ENCODE peak calls at places on chromosomes 3 and 15, in six cellular contexts. T is mesothelial cell of epicardium, V is adrenal gland, L is NB4, Z is progenitor cell of endocrine pancreas, D is fibroblast of lung. R is an unnamed sample.

GRCh38 chr3:109057616-109058015 is 60.3 kb downstream of the MORC1 start:
- DNase-seq in T (no peak), Z (no peak), D (no peak), L (no peak), V (no peak), R (no peak)

GRCh38 chr15:47431501-47431900 is 285.8 kb upstream of the SEMA6D start:
- DNase-seq in L (no peak), D (peak), T (no peak), Z (no peak), V (no peak), R (no peak)

GRCh38 chr3:73228425-73228824 is 167.0 kb downstream of the EBLN2 start:
- DNase-seq in L (no peak), Z (no peak), T (no peak), V (no peak), D (no peak), R (no peak)

GRCh38 chr3:8488436-8488835 is 13.2 kb upstream of the LMCD1 start:
- DNase-seq in Z (no peak), T (no peak), D (no peak), L (no peak), V (no peak), R (no peak)

GRCh38 chr3:50627407-50628051 is 10.6 kb downstream of the MAPKAPK3 start:
- DNase-seq in V (peak), Z (no peak), T (no peak), D (peak), L (peak), R (no peak)

GRCh38 chr15:42456971-42457370 is 34.0 kb downstream of the ZNF106 start:
- DNase-seq in Z (no peak), V (peak), L (peak), D (peak), T (no peak), R (no peak)

GRCh38 chr3:94226058-94226457 is 163.2 kb downstream of the NSUN3 start:
- DNase-seq in L (no peak), T (no peak), D (peak), Z (no peak), V (no peak), R (no peak)

GRCh38 chr3:30357897-30358296 is 248.5 kb upstream of the TGFBR2 start:
- DNase-seq in V (no peak), T (no peak), Z (no peak), L (no peak), D (no peak), R (no peak)

GRCh38 chr3:175456496-175456895 is 597.4 kb downstream of the NAALADL2 start:
- DNase-seq in L (no peak), Z (no peak), V (no peak), D (peak), T (no peak), R (no peak)

GRCh38 chr15:88834211-88834812 is 31.1 kb downstream of the ACAN start:
- DNase-seq in T (peak), L (no peak), D (peak), Z (peak), V (peak), R (no peak)

GRCh38 chr15:31974855-31975421 is 55.4 kb upstream of the CHRNA7 start:
- DNase-seq in Z (peak), L (peak), T (peak), D (peak), V (no peak), R (peak)

GRCh38 chr3:1532935-1533606 is 440.2 kb downstream of the CNTN6 start:
- DNase-seq in L (no peak), Z (no peak), D (no peak), T (no peak), V (no peak), R (no peak)

GRCh38 chr3:64687781-64688515 is at the start of gene ADAMTS9:
- DNase-seq in V (peak), L (no peak), D (peak), Z (peak), T (peak), R (no peak)

GRCh38 chr3:113111308-113111707 is 100.0 kb upstream of the BOC start:
- DNase-seq in D (no peak), Z (no peak), L (peak), V (no peak), T (no peak), R (no peak)

GRCh38 chr15:97459771-97460170 is 500.7 kb upstream of the ARRDC4 start:
- DNase-seq in D (no peak), L (no peak), T (no peak), Z (no peak), V (no peak), R (no peak)

GRCh38 chr3:150970665-150971327 is 1.7 kb downstream of the CLRN1 start:
- DNase-seq in L (no peak), V (peak), Z (no peak), D (peak), T (no peak), R (no peak)

DNA sequence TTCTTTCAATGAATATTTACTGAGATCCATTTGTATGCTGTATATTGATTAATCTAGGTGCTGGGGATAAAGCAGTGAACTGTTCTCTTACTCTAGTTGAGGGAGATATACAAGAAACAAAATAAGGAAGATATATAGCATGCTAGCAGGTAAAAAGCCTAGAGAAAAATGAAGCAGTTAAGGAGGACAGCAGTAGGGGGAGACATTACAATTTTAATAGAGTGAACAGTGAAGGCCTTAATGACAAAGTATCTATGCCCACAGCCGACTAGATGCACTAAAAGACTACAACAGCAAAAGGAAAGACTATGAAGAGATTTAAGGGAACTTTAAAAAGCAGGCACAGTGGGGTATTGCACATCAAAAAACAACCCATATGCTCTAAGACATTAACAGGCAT is 81.4 kb downstream of the XRN1 start:
- DNase-seq in D (no peak), Z (no peak), V (no peak), L (peak), T (no peak), R (no peak)
- TF ChIP-seq CTCF in D (peak), Z (peak), V (no peak), L (peak), T (no peak), R (peak)

GRCh38 chr3:156135921-156136655 is 15.7 kb downstream of the KCNAB1 start:
- DNase-seq in T (no peak), L (peak), V (no peak), Z (no peak), D (no peak), R (no peak)
- TF ChIP-seq CTCF in T (no peak), L (peak), V (no peak), Z (peak), D (peak), R (no peak)

GRCh38 chr3:52880047-52880446 is 17.3 kb downstream of the STIMATE start:
- DNase-seq in T (no peak), L (no peak), V (no peak), Z (no peak), D (no peak), R (no peak)
- TF ChIP-seq CTCF in T (no peak), L (no peak), V (no peak), Z (no peak), D (no peak), R (no peak)

DNA sequence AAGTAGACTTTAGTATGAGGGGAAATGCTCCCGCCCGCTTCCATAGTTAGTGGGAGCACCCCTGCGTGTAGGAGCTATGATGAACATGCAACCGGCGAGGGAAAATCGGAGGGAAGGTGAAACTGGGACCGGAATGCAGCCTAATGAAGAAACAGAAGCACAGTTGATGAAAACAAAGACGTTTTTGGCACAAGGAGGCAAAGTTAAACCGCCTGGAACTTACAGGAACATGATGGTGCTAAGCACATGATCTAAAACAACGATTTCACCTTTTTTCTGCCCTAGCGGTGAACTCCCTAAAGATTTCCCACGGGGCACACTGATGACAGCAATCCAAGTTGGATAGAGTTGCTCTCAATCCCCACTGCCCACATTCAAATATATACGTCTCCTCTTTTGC is 49.4 kb upstream of the SPATA12 start:
- DNase-seq in T (no peak), D (no peak), Z (no peak), L (no peak), V (no peak), R (no peak)
- TF ChIP-seq CTCF in T (no peak), D (no peak), Z (no peak), L (no peak), V (no peak), R (no peak)

GRCh38 chr15:92079047-92079446 is 225.5 kb downstream of the SLCO3A1 start:
- DNase-seq in Z (no peak), L (peak), D (peak), V (no peak), T (no peak), R (no peak)
- TF ChIP-seq CTCF in Z (peak), L (peak), D (peak), V (no peak), T (peak), R (peak)